ENCODE peak calls at places on chromosomes 16 and 17, in seven cellular contexts. One of them, this sample, is unnamed.

GRCh38 chr16:46918905-46919792 is 35.0 kb downstream of the GPT2 start:
- DNase-seq in HepG2: peak; percentile 97
- DNase-seq in prostate gland: no peak
- DNase-seq in SK-N-MC: no peak
- DNase-seq in GM12892: peak; percentile 74
- DNase-seq in HCT116: no peak
- DNase-seq in stomach: peak; percentile 86
- DNase-seq in this sample: peak; percentile 66

GRCh38 chr17:76447931-76448652 is 4.9 kb downstream of the UBE2O start:
- DNase-seq in HCT116: no peak
- DNase-seq in stomach: no peak
- DNase-seq in HepG2: no peak
- DNase-seq in prostate gland: no peak
- DNase-seq in SK-N-MC: no peak
- DNase-seq in GM12892: no peak
- DNase-seq in this sample: no peak

GRCh38 chr17:66576473-66576872 is 258.4 kb upstream of the CACNG5 start:
- DNase-seq in stomach: no peak
- DNase-seq in prostate gland: peak; percentile 39
- DNase-seq in HCT116: no peak
- DNase-seq in HepG2: no peak
- DNase-seq in SK-N-MC: no peak
- DNase-seq in GM12892: no peak
- DNase-seq in this sample: no peak

GRCh38 chr16:55364811-55365210 is 40.8 kb downstream of the IRX6 start:
- DNase-seq in stomach: no peak
- DNase-seq in prostate gland: no peak
- DNase-seq in SK-N-MC: no peak
- DNase-seq in GM12892: no peak
- DNase-seq in HCT116: no peak
- DNase-seq in HepG2: no peak
- DNase-seq in this sample: no peak

GRCh38 chr17:2283302-2283701 is 20.3 kb downstream of the SMG6 start:
- DNase-seq in prostate gland: no peak
- DNase-seq in stomach: no peak
- DNase-seq in HCT116: no peak
- DNase-seq in SK-N-MC: no peak
- DNase-seq in HepG2: no peak
- DNase-seq in GM12892: no peak
- DNase-seq in this sample: no peak

GRCh38 chr17:69646729-69647128 is 232.2 kb downstream of the MAP2K6 start:
- DNase-seq in SK-N-MC: no peak
- DNase-seq in stomach: no peak
- DNase-seq in HepG2: no peak
- DNase-seq in HCT116: no peak
- DNase-seq in prostate gland: no peak
- DNase-seq in GM12892: no peak
- DNase-seq in this sample: no peak

GRCh38 chr16:47939690-47940089 is 216.1 kb downstream of the ABCC12 start:
- DNase-seq in HCT116: no peak
- DNase-seq in prostate gland: no peak
- DNase-seq in SK-N-MC: no peak
- DNase-seq in stomach: no peak
- DNase-seq in GM12892: no peak
- DNase-seq in HepG2: no peak
- DNase-seq in this sample: no peak

GRCh38 chr16:65372171-65372570 is 250.3 kb upstream of the CDH11 start:
- DNase-seq in GM12892: no peak
- DNase-seq in stomach: no peak
- DNase-seq in HCT116: no peak
- DNase-seq in SK-N-MC: no peak
- DNase-seq in prostate gland: no peak
- DNase-seq in HepG2: no peak
- DNase-seq in this sample: no peak

GRCh38 chr17:60231234-60231633 is 81.5 kb downstream of the CA4 start:
- DNase-seq in HCT116: peak; percentile 10
- DNase-seq in HepG2: peak; percentile 18
- DNase-seq in prostate gland: no peak
- DNase-seq in GM12892: no peak
- DNase-seq in SK-N-MC: no peak
- DNase-seq in stomach: no peak
- DNase-seq in this sample: no peak

GRCh38 chr17:1379930-1380313 is 20.1 kb downstream of the YWHAE start:
- DNase-seq in stomach: no peak
- DNase-seq in GM12892: no peak
- DNase-seq in HepG2: no peak
- DNase-seq in HCT116: no peak
- DNase-seq in prostate gland: no peak
- DNase-seq in SK-N-MC: no peak
- DNase-seq in this sample: no peak

GRCh38 chr17:73098919-73099318 is 6.4 kb upstream of the SLC39A11 start:
- DNase-seq in prostate gland: no peak
- DNase-seq in SK-N-MC: no peak
- DNase-seq in stomach: no peak
- DNase-seq in GM12892: no peak
- DNase-seq in HepG2: no peak
- DNase-seq in HCT116: no peak
- DNase-seq in this sample: no peak

GRCh38 chr16:17571499-17572093 is 100.8 kb upstream of the XYLT1 start:
- DNase-seq in GM12892: no peak
- DNase-seq in prostate gland: no peak
- DNase-seq in HCT116: peak; percentile 75
- DNase-seq in HepG2: no peak
- DNase-seq in SK-N-MC: no peak
- DNase-seq in stomach: no peak
- DNase-seq in this sample: no peak

GRCh38 chr17:50817142-50817751 is 18.1 kb upstream of the WFIKKN2 start:
- DNase-seq in SK-N-MC: no peak
- DNase-seq in HepG2: no peak
- DNase-seq in HCT116: peak; percentile 34
- DNase-seq in GM12892: peak; percentile 57
- DNase-seq in prostate gland: no peak
- DNase-seq in stomach: peak; percentile 68
- DNase-seq in this sample: no peak

DNA sequence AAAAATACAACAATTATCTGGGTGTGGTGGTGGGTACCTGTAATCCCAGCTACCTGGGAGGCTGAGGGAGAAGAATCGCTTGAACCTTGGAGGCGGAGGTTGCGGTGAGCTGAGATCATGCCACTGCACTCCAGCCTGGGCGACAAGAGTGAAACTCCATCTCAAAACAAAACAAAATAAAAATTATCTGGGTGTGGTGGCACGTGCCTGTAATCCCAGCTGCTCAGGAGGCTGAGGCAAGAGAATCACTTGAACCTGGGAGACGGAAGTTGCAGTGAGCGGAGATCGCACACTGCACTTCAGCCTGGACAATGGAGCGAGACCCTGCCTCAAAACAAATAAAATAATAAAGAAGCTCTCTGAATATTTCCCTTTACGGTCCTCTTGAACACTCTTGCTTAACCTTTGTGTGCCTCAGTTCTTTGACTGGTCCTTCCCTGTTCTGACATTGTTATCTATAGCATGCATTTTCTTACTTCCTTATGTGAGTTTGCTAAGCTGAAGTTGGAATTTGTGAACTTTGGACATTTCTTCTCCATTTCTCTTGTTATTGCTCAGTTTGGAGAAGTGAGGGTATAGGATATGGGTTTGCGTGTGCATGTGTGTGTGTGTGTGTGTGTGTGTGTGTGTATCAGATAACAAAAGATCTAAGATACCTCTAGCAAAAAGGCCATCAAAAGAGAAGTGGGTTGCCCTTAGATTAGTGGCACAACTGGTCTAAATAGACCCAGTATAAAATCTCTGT is 29.7 kb upstream of the WSB1 start:
- DNase-seq in HepG2: peak; percentile 52
- DNase-seq in GM12892: no peak
- DNase-seq in SK-N-MC: no peak
- DNase-seq in HCT116: no peak
- DNase-seq in stomach: no peak
- DNase-seq in prostate gland: no peak
- DNase-seq in this sample: no peak
- TF ChIP-seq POLR2AphosphoS5 in HepG2: no peak
- TF ChIP-seq POLR2AphosphoS5 in GM12892: no peak
- TF ChIP-seq POLR2AphosphoS5 in SK-N-MC: no peak
- TF ChIP-seq POLR2AphosphoS5 in HCT116: no peak
- TF ChIP-seq POLR2AphosphoS5 in stomach: no peak
- TF ChIP-seq POLR2AphosphoS5 in prostate gland: no peak
- TF ChIP-seq POLR2AphosphoS5 in this sample: no peak

DNA sequence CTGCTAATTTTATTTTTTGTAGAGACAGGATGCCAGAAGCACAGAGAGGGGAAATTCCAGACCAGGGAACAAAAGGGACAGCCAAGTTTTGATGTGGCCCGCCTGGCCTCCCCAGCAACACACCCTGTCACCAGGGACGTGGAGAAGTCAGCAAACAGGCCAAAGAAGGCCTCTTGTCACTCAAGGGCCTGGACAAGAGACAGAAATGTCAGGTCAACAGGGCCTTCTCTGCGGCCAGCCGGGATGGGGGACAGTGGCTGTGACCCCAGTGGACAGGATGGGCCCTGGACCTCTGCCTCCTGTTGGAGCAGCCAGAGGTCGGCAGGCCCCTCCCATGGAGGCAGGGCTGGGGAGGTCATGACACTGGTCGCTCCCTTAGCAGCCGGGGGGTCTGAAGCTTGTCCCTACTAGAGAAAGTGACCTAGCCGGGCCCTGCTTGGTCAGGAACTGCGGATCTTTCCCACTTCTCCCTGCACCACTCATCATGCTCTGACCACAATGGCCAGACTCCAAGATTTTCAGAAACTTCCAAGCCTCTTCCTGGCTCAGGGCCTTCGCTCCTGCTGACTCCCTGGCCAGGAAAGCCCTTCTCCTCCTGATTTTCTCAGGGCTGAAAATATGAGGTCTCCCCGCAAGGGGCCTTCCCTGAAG is 9.2 kb upstream of the TVP23A start:
- DNase-seq in GM12892: no peak
- DNase-seq in prostate gland: peak; percentile 56
- DNase-seq in SK-N-MC: no peak
- DNase-seq in stomach: peak; percentile 72
- DNase-seq in HCT116: no peak
- DNase-seq in HepG2: no peak
- DNase-seq in this sample: no peak
- TF ChIP-seq POLR2AphosphoS5 in GM12892: no peak
- TF ChIP-seq POLR2AphosphoS5 in prostate gland: peak; percentile 13
- TF ChIP-seq POLR2AphosphoS5 in SK-N-MC: no peak
- TF ChIP-seq POLR2AphosphoS5 in stomach: peak; percentile 43
- TF ChIP-seq POLR2AphosphoS5 in HCT116: no peak
- TF ChIP-seq POLR2AphosphoS5 in HepG2: no peak
- TF ChIP-seq POLR2AphosphoS5 in this sample: no peak

GRCh38 chr17:82891911-82892310 is 52.1 kb upstream of the ZNF750 start:
- DNase-seq in HCT116: no peak
- DNase-seq in prostate gland: no peak
- DNase-seq in SK-N-MC: no peak
- DNase-seq in HepG2: no peak
- DNase-seq in stomach: no peak
- DNase-seq in GM12892: no peak
- DNase-seq in this sample: no peak

GRCh38 chr17:82890926-82891678 is 51.3 kb upstream of the ZNF750 start:
- DNase-seq in GM12892: no peak
- DNase-seq in SK-N-MC: no peak
- DNase-seq in prostate gland: no peak
- DNase-seq in HCT116: no peak
- DNase-seq in stomach: peak; percentile 63
- DNase-seq in HepG2: no peak
- DNase-seq in this sample: no peak

GRCh38 chr17:82890339-82890730 is 50.5 kb upstream of the ZNF750 start:
- DNase-seq in GM12892: no peak
- DNase-seq in stomach: no peak
- DNase-seq in SK-N-MC: no peak
- DNase-seq in HepG2: no peak
- DNase-seq in HCT116: no peak
- DNase-seq in prostate gland: no peak
- DNase-seq in this sample: no peak

GRCh38 chr17:82888583-82889495 is 49.0 kb upstream of the ZNF750 start:
- DNase-seq in SK-N-MC: no peak
- DNase-seq in stomach: peak; percentile 92
- DNase-seq in GM12892: no peak
- DNase-seq in HCT116: no peak
- DNase-seq in prostate gland: peak; percentile 80
- DNase-seq in HepG2: peak; percentile 20
- DNase-seq in this sample: no peak

GRCh38 chr17:82889496-82890338 is 49.9 kb upstream of the ZNF750 start:
- DNase-seq in HCT116: peak; percentile 16
- DNase-seq in HepG2: peak; percentile 92
- DNase-seq in GM12892: no peak
- DNase-seq in SK-N-MC: no peak
- DNase-seq in stomach: peak; percentile 94
- DNase-seq in prostate gland: peak; percentile 93
- DNase-seq in this sample: no peak
- TF ChIP-seq POLR2AphosphoS5 in HCT116: no peak
- TF ChIP-seq POLR2AphosphoS5 in HepG2: no peak
- TF ChIP-seq POLR2AphosphoS5 in GM12892: no peak
- TF ChIP-seq POLR2AphosphoS5 in SK-N-MC: no peak
- TF ChIP-seq POLR2AphosphoS5 in stomach: peak; percentile 65
- TF ChIP-seq POLR2AphosphoS5 in prostate gland: peak; percentile 90
- TF ChIP-seq POLR2AphosphoS5 in this sample: no peak

GRCh38 chr17:80574496-80574895 is 29.9 kb downstream of the RPTOR start:
- DNase-seq in GM12892: no peak
- DNase-seq in prostate gland: no peak
- DNase-seq in HepG2: no peak
- DNase-seq in SK-N-MC: no peak
- DNase-seq in stomach: no peak
- DNase-seq in HCT116: no peak
- DNase-seq in this sample: no peak

GRCh38 chr17:80577876-80578275 is 33.2 kb downstream of the RPTOR start:
- DNase-seq in SK-N-MC: no peak
- DNase-seq in HCT116: no peak
- DNase-seq in HepG2: no peak
- DNase-seq in GM12892: no peak
- DNase-seq in prostate gland: no peak
- DNase-seq in stomach: no peak
- DNase-seq in this sample: no peak

GRCh38 chr17:80569936-80570335 is 25.3 kb downstream of the RPTOR start:
- DNase-seq in SK-N-MC: no peak
- DNase-seq in GM12892: no peak
- DNase-seq in HCT116: no peak
- DNase-seq in stomach: no peak
- DNase-seq in prostate gland: no peak
- DNase-seq in HepG2: no peak
- DNase-seq in this sample: no peak

DNA sequence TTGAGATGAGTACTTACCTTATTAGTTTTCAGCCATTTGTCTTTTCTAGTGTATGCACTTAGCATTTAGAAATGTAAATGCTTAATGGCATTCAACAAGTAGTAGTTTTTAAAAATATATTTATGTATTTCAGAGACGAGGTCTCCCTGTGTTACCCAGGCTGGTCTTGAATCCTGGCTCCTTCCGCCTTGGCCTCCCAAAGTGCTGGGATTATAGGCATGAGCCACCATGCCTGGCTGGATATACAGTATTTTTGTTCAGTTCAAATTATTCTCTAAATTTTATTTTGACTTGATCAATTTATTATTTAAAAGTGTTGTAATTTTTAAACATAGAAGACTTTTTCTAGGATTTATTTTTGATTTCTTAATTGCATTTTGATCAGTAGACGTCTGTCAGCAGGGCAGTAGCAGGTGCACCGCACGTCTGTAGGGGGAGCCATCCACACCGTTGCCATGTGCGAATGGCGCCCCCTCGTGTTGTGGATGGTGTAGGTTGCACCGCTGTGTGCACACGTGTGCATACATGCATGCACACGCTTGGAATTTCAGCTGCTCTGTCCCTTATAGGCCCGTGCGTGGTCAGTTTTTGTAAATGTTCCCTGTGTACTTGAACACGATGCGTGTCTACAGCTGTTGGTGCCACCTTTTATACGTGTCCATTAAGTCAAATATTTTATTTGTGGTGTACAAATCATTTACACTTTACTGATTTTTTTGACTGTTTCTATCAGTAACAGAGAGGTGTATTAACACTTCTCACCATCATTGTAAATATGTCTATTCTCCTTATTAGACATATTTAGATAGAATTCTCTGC is 30.6 kb downstream of the RPTOR start:
- DNase-seq in stomach: peak; percentile 84
- DNase-seq in GM12892: peak; percentile 49
- DNase-seq in HepG2: peak; percentile 86
- DNase-seq in prostate gland: peak; percentile 43
- DNase-seq in SK-N-MC: no peak
- DNase-seq in HCT116: peak; percentile 90
- DNase-seq in this sample: peak; percentile 81
- TF ChIP-seq POLR2AphosphoS5 in stomach: peak; percentile 37
- TF ChIP-seq POLR2AphosphoS5 in GM12892: no peak
- TF ChIP-seq POLR2AphosphoS5 in HepG2: no peak
- TF ChIP-seq POLR2AphosphoS5 in prostate gland: no peak
- TF ChIP-seq POLR2AphosphoS5 in SK-N-MC: no peak
- TF ChIP-seq POLR2AphosphoS5 in HCT116: peak; percentile 42
- TF ChIP-seq POLR2AphosphoS5 in this sample: no peak